ENCODE peak calls at places on chromosomes 11 and 22, in four cellular contexts. W is iris pigment epithelial cell, G is cardiac fibroblast, N is lower lobe of right lung. H is an unnamed sample.

GRCh38 chr22:41589260-41589600 is 410 bp downstream of the PMM1 start:
- DNase-seq in G (peak; percentile 23), W (peak; percentile 26), N (peak; percentile 58), H (no peak)

GRCh38 chr22:19691721-19692341 is 22.5 kb upstream of the SEPTIN5 start:
- DNase-seq in N (no peak), W (peak; percentile 68), G (peak; percentile 76), H (peak; percentile 8)

GRCh38 chr11:65353900-65354264 is 669 bp upstream of the TIGD3 start:
- DNase-seq in G (no peak), W (no peak), N (no peak), H (no peak)

GRCh38 chr11:67045314-67045713 is 11.3 kb upstream of the RHOD start:
- DNase-seq in N (no peak), W (peak; percentile 91), G (peak; percentile 93), H (peak; percentile 82)

GRCh38 chr11:1942541-1943260 is 4.4 kb upstream of the MRPL23 start:
- DNase-seq in W (no peak), G (no peak), N (peak; percentile 30), H (no peak)

GRCh38 chr11:118258410-118258809 is 5.7 kb downstream of the MPZL2 start:
- DNase-seq in G (no peak), W (no peak), N (no peak), H (no peak)

GRCh38 chr11:81658722-81659121 is 1074.9 kb downstream of the FAM181B start:
- DNase-seq in N (no peak), W (peak; percentile 14), G (peak; percentile 13), H (no peak)

GRCh38 chr11:94449437-94449836 is 44.2 kb downstream of the MRE11 start:
- DNase-seq in W (peak; percentile 92), N (no peak), G (peak; percentile 97), H (peak; percentile 66)

GRCh38 chr11:69817265-69818236 is 1.7 kb downstream of the FGF3 start:
- DNase-seq in W (peak; percentile 24), G (peak; percentile 14), N (no peak), H (no peak)

GRCh38 chr22:32949719-32950118 is 108.5 kb downstream of the SYN3 start:
- DNase-seq in G (no peak), N (no peak), W (peak; percentile 6), H (no peak)

GRCh38 chr11:7098235-7098832 is 9.5 kb downstream of the RBMXL2 start:
- DNase-seq in N (no peak), G (peak; percentile 72), W (peak; percentile 48), H (peak; percentile 17)

GRCh38 chr11:79274636-79275315 is 166.1 kb downstream of the TENM4 start:
- DNase-seq in W (peak; percentile 43), G (no peak), N (no peak), H (peak; percentile 20)

GRCh38 chr22:36088292-36088691 is 59.7 kb upstream of the RBFOX2 start:
- DNase-seq in G (no peak), W (no peak), N (peak; percentile 8), H (no peak)

GRCh38 chr11:6755303-6755952 is 16.3 kb downstream of the OR2AG2 start:
- DNase-seq in W (peak; percentile 30), G (peak; percentile 56), N (no peak), H (peak; percentile 6)

GRCh38 chr11:1559103-1559951 is 12.7 kb downstream of the DUSP8 start:
- DNase-seq in N (peak; percentile 92), W (no peak), G (peak; percentile 38), H (peak; percentile 33)